ENCODE peak calls at places on chromosome 4, in seven cellular contexts. U, Z, M, Q, D, T and V are unnamed samples.

GRCh38 chr4:88318751-88319350 is 34.5 kb upstream of the PPM1K start:
- DNase-seq in Q (no peak), Z (no peak), D (no peak), M (no peak), T (no peak), U (no peak), V (peak)

GRCh38 chr4:168504526-168504925 is 7.7 kb downstream of the PALLD start:
- DNase-seq in Z (no peak), T (no peak), M (no peak), Q (no peak), U (no peak), D (no peak), V (no peak)

GRCh38 chr4:110635155-110635479 is 12.2 kb upstream of the PITX2 start:
- DNase-seq in U (no peak), D (no peak), M (no peak), Q (no peak), T (no peak), Z (no peak), V (no peak)

GRCh38 chr4:138301536-138301935 is 59.4 kb upstream of the SLC7A11 start:
- DNase-seq in Z (no peak), T (no peak), U (no peak), M (no peak), Q (no peak), D (no peak), V (no peak)

GRCh38 chr4:63459329-63459728 is 949.9 kb downstream of the TECRL start:
- DNase-seq in Z (no peak), M (no peak), D (no peak), T (no peak), Q (no peak), U (no peak), V (no peak)

GRCh38 chr4:155799794-155800123 is 40.9 kb downstream of the GUCY1B1 start:
- DNase-seq in Z (no peak), U (no peak), D (no peak), M (no peak), T (no peak), Q (no peak), V (no peak)

GRCh38 chr4:41095973-41096372 is 118.4 kb downstream of the APBB2 start:
- DNase-seq in T (no peak), Z (no peak), M (no peak), Q (peak), U (no peak), D (no peak), V (peak)

GRCh38 chr4:89538886-89539285 is 231.3 kb upstream of the GPRIN3 start:
- DNase-seq in T (no peak), Q (peak), Z (no peak), D (no peak), U (no peak), M (no peak), V (no peak)

GRCh38 chr4:186819357-186820086 is 95.9 kb upstream of the FAT1 start:
- DNase-seq in D (no peak), Q (peak), Z (no peak), M (no peak), U (no peak), T (no peak), V (no peak)

GRCh38 chr4:184450045-184450444 is 24.3 kb downstream of the IRF2 start:
- DNase-seq in Z (no peak), M (no peak), U (no peak), Q (peak), D (no peak), T (no peak), V (no peak)

GRCh38 chr4:176791591-176792347 is 953 bp downstream of the VEGFC start:
- DNase-seq in T (no peak), Q (peak), M (peak), D (peak), U (no peak), Z (no peak), V (no peak)

GRCh38 chr4:156419080-156419638 is 465.5 kb upstream of the CTSO start:
- DNase-seq in T (no peak), D (no peak), M (no peak), U (no peak), Z (no peak), Q (no peak), V (no peak)

GRCh38 chr4:52001616-52002015 is 18.5 kb downstream of the LRRC66 start:
- DNase-seq in M (no peak), U (no peak), Z (no peak), Q (peak), T (no peak), D (no peak), V (peak)

GRCh38 chr4:81130569-81130968 is 84.5 kb downstream of the PRKG2 start:
- DNase-seq in T (no peak), U (no peak), Z (no peak), M (no peak), D (no peak), Q (no peak), V (no peak)

GRCh38 chr4:53852343-53852742 is 212.1 kb downstream of the CHIC2 start:
- DNase-seq in M (no peak), U (no peak), T (no peak), Z (no peak), D (no peak), Q (no peak), V (no peak)

GRCh38 chr4:139754913-139755312 is 89.3 kb downstream of the MGST2 start:
- DNase-seq in Q (no peak), D (no peak), Z (no peak), U (no peak), T (no peak), M (no peak), V (no peak)

GRCh38 chr4:137994858-137995257 is 247.3 kb downstream of the SLC7A11 start:
- DNase-seq in Q (peak), Z (no peak), U (no peak), T (no peak), M (no peak), D (no peak), V (no peak)

GRCh38 chr4:20393486-20394100 is 141.9 kb downstream of the SLIT2 start:
- DNase-seq in Z (no peak), M (no peak), T (no peak), D (no peak), U (no peak), Q (no peak), V (no peak)

GRCh38 chr4:126051709-126052424 is 737.1 kb downstream of the FAT4 start:
- DNase-seq in U (no peak), Q (peak), T (no peak), M (no peak), Z (no peak), D (no peak), V (no peak)

GRCh38 chr4:2832309-2832980 is 11.2 kb upstream of the ADD1 start:
- DNase-seq in M (no peak), Q (no peak), D (no peak), T (peak), Z (peak), U (no peak), V (no peak)

GRCh38 chr4:88189881-88190585 is 31.6 kb upstream of the ABCG2 start:
- DNase-seq in U (no peak), Q (no peak), M (no peak), Z (no peak), D (no peak), T (no peak), V (no peak)

GRCh38 chr4:166493828-166494432 is 620.9 kb downstream of the TLL1 start:
- DNase-seq in Q (peak), T (no peak), D (no peak), M (no peak), Z (no peak), U (no peak), V (no peak)

GRCh38 chr4:4560136-4560535 is 18.3 kb upstream of the STX18 start:
- DNase-seq in Z (no peak), Q (no peak), U (no peak), D (no peak), M (no peak), T (no peak), V (no peak)

GRCh38 chr4:140222175-140222574 is 68.2 kb upstream of the MAML3 start:
- DNase-seq in T (no peak), M (no peak), U (no peak), Q (peak), D (no peak), Z (no peak), V (no peak)